ENCODE peak calls at places on chromosomes 11 and 22, in nine cellular contexts. L is transverse colon, J is stomach, C is suprapubic skin, O is ovary, S is sigmoid colon, Q is K562, B is A549, Z is SK-N-SH. R is an unnamed sample. For H3K4me1, the result is how much of the 10 kb centered on the place peaks cover.

GRCh38 chr22:34866501-34867171 is 199.3 kb upstream of the ISX start:
- DNase-seq in L (no peak), J (no peak), C (no peak), O (no peak), S (no peak), Q (no peak), B (no peak), Z (no peak), R (peak)

GRCh38 chr11:128472128-128473110 is 114.9 kb downstream of the ETS1 start:
- DNase-seq in L (no peak), J (no peak), C (no peak), O (peak), S (no peak), Q (no peak), B (no peak), Z (no peak), R (no peak)

GRCh38 chr11:114318361-114318760 is 22.2 kb downstream of the NNMT start:
- DNase-seq in L (no peak), J (no peak), C (no peak), O (no peak), S (no peak), Q (no peak), B (no peak), Z (no peak), R (no peak)

GRCh38 chr22:41021039-41021654 is 70.0 kb downstream of the RBX1 start:
- DNase-seq in L (peak), J (no peak), C (no peak), O (peak), S (peak), Q (no peak), B (no peak), Z (no peak), R (no peak)

GRCh38 chr22:49209452-49210195 is 618.0 kb downstream of the BRD1 start:
- DNase-seq in L (no peak), J (peak), C (peak), O (peak), S (peak), Q (no peak), B (peak), Z (peak), R (no peak)

GRCh38 chr11:16776716-16777115 is 38.3 kb downstream of the C11orf58 start:
- DNase-seq in L (no peak), J (peak), C (no peak), O (no peak), S (no peak), Q (no peak), B (no peak), Z (no peak), R (no peak)

GRCh38 chr11:42085736-42086135 is 626.3 kb upstream of the LRRC4C start:
- DNase-seq in L (no peak), J (no peak), C (no peak), O (no peak), S (no peak), Q (no peak), B (no peak), Z (no peak), R (no peak)

GRCh38 chr22:19271273-19271855 is 20.2 kb downstream of the CLTCL1 start:
- DNase-seq in L (no peak), J (no peak), C (no peak), O (no peak), S (no peak), Q (peak), B (no peak), Z (no peak), R (peak)

GRCh38 chr11:1844221-1845094 is 5.7 kb downstream of the TNNI2 start:
- DNase-seq in L (peak), J (no peak), C (no peak), O (peak), S (no peak), Q (peak), B (peak), Z (peak), R (no peak)

GRCh38 chr22:36397081-36397766 is 9.5 kb upstream of the MYH9 start:
- DNase-seq in L (no peak), J (no peak), C (no peak), O (no peak), S (no peak), Q (no peak), B (peak), Z (no peak), R (no peak)

GRCh38 chr11:11189501-11189900 is 163.5 kb downstream of the CSNK2A3 start:
- DNase-seq in L (no peak), J (no peak), C (no peak), O (no peak), S (no peak), Q (no peak), B (no peak), Z (no peak), R (no peak)

GRCh38 chr11:61947486-61948210 is 2.5 kb upstream of the BEST1 start:
- DNase-seq in L (peak), J (peak), C (peak), O (peak), S (peak), Q (peak), B (peak), Z (peak), R (peak)

GRCh38 chr11:111663820-111664219 is 61.6 kb downstream of the SIK2 start:
- DNase-seq in L (peak), J (peak), C (no peak), O (peak), S (no peak), Q (peak), B (no peak), Z (no peak), R (no peak)

GRCh38 chr11:1854132-1854948 is 1.5 kb downstream of the LSP1 start:
- DNase-seq in L (no peak), J (no peak), C (no peak), O (no peak), S (no peak), Q (no peak), B (no peak), Z (no peak), R (no peak)

GRCh38 chr11:128026596-128026995 is 560.8 kb downstream of the ETS1 start:
- DNase-seq in L (no peak), J (no peak), C (no peak), O (no peak), S (no peak), Q (no peak), B (peak), Z (no peak), R (no peak)

GRCh38 chr22:44347549-44347948 is 34.8 kb upstream of the SHISAL1 start:
- DNase-seq in L (no peak), J (no peak), C (no peak), O (no peak), S (no peak), Q (no peak), B (no peak), Z (no peak), R (no peak)

GRCh38 chr11:60866911-60867870 is at the start of gene ZP1:
- DNase-seq in L (no peak), J (peak), C (peak), O (no peak), S (peak), Q (no peak), B (no peak), Z (no peak), R (no peak)

GRCh38 chr11:115924744-115925567 is 420.7 kb upstream of the CADM1 start:
- DNase-seq in L (no peak), J (no peak), C (no peak), O (no peak), S (no peak), Q (no peak), B (no peak), Z (no peak), R (no peak)

GRCh38 chr22:40728731-40729189 is 49.5 kb downstream of the MCHR1 start:
- DNase-seq in L (peak), J (peak), C (no peak), O (no peak), S (no peak), Q (no peak), B (no peak), Z (no peak), R (no peak)

GRCh38 chr11:32309541-32310217 is 125.7 kb downstream of the WT1 start:
- DNase-seq in L (no peak), J (no peak), C (no peak), O (no peak), S (no peak), Q (no peak), B (no peak), Z (no peak), R (no peak)

GRCh38 chr22:37609240-37610152 is 862 bp downstream of the GGA1 start:
- DNase-seq in L (no peak), J (no peak), C (no peak), O (no peak), S (no peak), Q (peak), B (no peak), Z (peak), R (no peak)

GRCh38 chr11:125376117-125376516 is 119.9 kb downstream of the FEZ1 start:
- DNase-seq in L (no peak), J (peak), C (no peak), O (peak), S (peak), Q (no peak), B (no peak), Z (no peak), R (peak)

GRCh38 chr11:14336507-14337503 is 22.2 kb downstream of the RRAS2 start:
- DNase-seq in L (no peak), J (no peak), C (no peak), O (no peak), S (no peak), Q (peak), B (peak), Z (no peak), R (no peak)

GRCh38 chr22:46833228-46833627 is 70.8 kb downstream of the TBC1D22A start:
- DNase-seq in L (no peak), J (peak), C (no peak), O (no peak), S (no peak), Q (no peak), B (peak), Z (no peak), R (no peak)

GRCh38 chr11:17368551-17368950 is 17.0 kb downstream of the NCR3LG1 start:
- DNase-seq in L (no peak), J (no peak), C (no peak), O (no peak), S (no peak), Q (no peak), B (no peak), Z (no peak), R (no peak)

GRCh38 chr11:122634507-122634906 is 21.0 kb upstream of the UBASH3B start:
- DNase-seq in L (peak), J (peak), C (peak), O (no peak), S (peak), Q (no peak), B (no peak), Z (no peak), R (no peak)

GRCh38 chr11:34799848-34800247 is 116.3 kb downstream of the APIP start:
- DNase-seq in L (no peak), J (no peak), C (no peak), O (no peak), S (no peak), Q (no peak), B (no peak), Z (no peak), R (no peak)

GRCh38 chr11:134584706-134585445 is 172.8 kb upstream of the B3GAT1 start:
- DNase-seq in L (no peak), J (no peak), C (peak), O (no peak), S (no peak), Q (no peak), B (no peak), Z (no peak), R (peak)

GRCh38 chr11:3194016-3194816 is 24.4 kb downstream of the MRGPRG start:
- DNase-seq in L (no peak), J (peak), C (peak), O (no peak), S (peak), Q (no peak), B (no peak), Z (no peak), R (no peak)

GRCh38 chr11:6320411-6321207 is at the start of gene CAVIN3:
- DNase-seq in L (peak), J (peak), C (peak), O (peak), S (peak), Q (no peak), B (peak), Z (peak), R (peak)

GRCh38 chr22:40819741-40820140 is 595 bp upstream of the SLC25A17 start:
- DNase-seq in L (no peak), J (no peak), C (no peak), O (no peak), S (no peak), Q (no peak), B (no peak), Z (peak), R (no peak)

GRCh38 chr11:124482362-124483147 is 37.1 kb upstream of the OR8B8 start:
- DNase-seq in L (no peak), J (no peak), C (no peak), O (no peak), S (no peak), Q (peak), B (no peak), Z (no peak), R (no peak)

GRCh38 chr22:38165929-38166593 is 15.6 kb downstream of the PLA2G6 start:
- DNase-seq in L (no peak), J (no peak), C (no peak), O (no peak), S (peak), Q (no peak), B (no peak), Z (no peak), R (no peak)

DNA sequence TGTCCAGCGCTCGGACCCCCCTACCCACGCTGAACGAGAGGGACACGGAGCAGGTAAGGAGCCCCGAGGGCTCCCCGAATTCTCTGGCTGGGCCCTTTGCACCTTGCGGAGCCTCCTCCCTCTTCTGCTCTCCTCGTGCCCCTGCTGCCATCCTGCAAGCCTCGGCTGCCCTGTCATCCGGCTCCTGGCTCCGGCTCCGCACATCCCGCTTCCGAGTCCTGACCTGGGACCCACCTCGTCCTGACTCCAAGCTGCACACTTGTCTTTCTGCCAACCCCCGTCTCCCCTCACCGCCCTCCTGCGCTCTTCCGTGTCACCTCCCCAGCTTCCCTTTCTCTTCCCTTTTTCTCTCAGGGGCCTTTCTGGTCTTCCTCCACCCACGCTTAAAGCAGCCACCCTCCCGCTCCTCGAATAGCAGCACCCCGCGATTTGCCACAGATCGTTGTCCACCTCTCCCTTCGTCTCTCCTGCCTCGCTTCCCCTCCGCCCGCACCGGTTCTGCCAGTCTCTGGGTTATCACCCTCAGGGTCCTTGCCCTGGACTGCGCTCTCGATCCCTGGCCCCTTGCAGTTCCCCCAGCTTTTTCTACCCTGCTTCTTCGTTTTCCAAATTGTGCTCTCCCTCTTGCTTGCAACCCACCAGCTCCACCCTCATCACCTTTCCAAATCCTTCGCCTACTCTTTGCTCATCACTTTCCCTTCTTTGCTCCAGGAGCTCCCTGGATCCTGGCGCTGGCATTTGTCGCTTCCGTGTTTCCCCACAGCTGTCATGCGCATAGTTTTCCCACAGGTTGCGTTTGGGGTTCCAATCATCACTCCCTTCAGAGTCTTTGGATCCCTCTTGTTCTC is 822 bp downstream of the MARK2 start:
- DNase-seq in L (peak), J (peak), C (no peak), O (no peak), S (peak), Q (no peak), B (no peak), Z (no peak), R (no peak)
- H3K27ac ChIP-seq in L (peak), J (peak), C (peak), O (peak), S (peak), Q (peak), B (peak), Z (peak), R (peak)

GRCh38 chr11:77086521-77087472 is 15.8 kb upstream of the OMP start:
- DNase-seq in L (peak), J (peak), C (peak), O (peak), S (peak), Q (no peak), B (no peak), Z (no peak), R (no peak)

GRCh38 chr11:77089004-77089545 is 13.6 kb upstream of the OMP start:
- DNase-seq in L (peak), J (no peak), C (no peak), O (peak), S (peak), Q (no peak), B (no peak), Z (no peak), R (no peak)

GRCh38 chr11:77088236-77089003 is 14.2 kb upstream of the OMP start:
- DNase-seq in L (peak), J (peak), C (no peak), O (peak), S (peak), Q (no peak), B (no peak), Z (no peak), R (no peak)

GRCh38 chr11:77085652-77086051 is 17.0 kb upstream of the OMP start:
- DNase-seq in L (peak), J (peak), C (peak), O (peak), S (peak), Q (no peak), B (no peak), Z (no peak), R (no peak)

GRCh38 chr11:77087723-77088225 is 14.9 kb upstream of the OMP start:
- DNase-seq in L (peak), J (no peak), C (no peak), O (peak), S (no peak), Q (no peak), B (no peak), Z (no peak), R (no peak)
- H3K4me1 ChIP-seq in L (half or more), J (under half), C (under half), O (under half), S (under half), Q (under half), B (under half), Z (under half), R (under half)

GRCh38 chr22:20465759-20466077 is 28.1 kb upstream of the SCARF2 start:
- DNase-seq in L (no peak), J (no peak), C (no peak), O (no peak), S (no peak), Q (no peak), B (no peak), Z (no peak), R (no peak)

GRCh38 chr22:20463324-20464095 is 25.9 kb upstream of the SCARF2 start:
- DNase-seq in L (no peak), J (no peak), C (no peak), O (no peak), S (no peak), Q (no peak), B (no peak), Z (no peak), R (no peak)

GRCh38 chr22:20466659-20467379 is 28.8 kb downstream of the KLHL22 start:
- DNase-seq in L (no peak), J (no peak), C (no peak), O (no peak), S (no peak), Q (no peak), B (no peak), Z (no peak), R (no peak)

GRCh38 chr22:20464912-20465758 is 27.5 kb upstream of the SCARF2 start:
- DNase-seq in L (no peak), J (no peak), C (no peak), O (no peak), S (no peak), Q (no peak), B (no peak), Z (no peak), R (no peak)

DNA sequence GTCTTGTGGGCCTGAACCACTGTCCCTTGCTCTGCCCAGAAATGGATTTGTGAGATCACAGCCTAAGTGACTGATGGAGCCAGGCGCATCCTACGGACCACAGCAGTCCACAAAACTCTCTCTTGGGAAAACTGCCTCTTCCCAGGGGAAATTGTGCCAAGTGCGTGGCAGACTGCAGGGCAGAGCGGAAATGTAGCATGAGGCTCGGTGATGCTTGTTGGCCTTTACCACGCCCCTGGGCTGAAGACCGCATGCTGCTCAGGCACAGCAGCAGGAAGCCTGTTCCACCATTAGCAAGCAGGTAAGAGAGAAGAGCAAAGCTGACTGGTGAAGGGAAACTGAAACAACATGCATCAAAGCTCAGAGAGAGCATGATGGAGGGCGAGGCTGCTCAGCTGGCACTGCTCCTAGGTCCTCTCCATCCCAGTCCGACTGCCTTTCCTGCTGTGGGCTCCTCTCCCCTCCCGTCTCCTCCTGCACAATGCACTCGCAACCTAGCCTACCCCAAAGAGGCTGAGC is 26.5 kb upstream of the SCARF2 start:
- DNase-seq in L (no peak), J (no peak), C (no peak), O (no peak), S (no peak), Q (no peak), B (no peak), Z (no peak), R (no peak)
- TF ChIP-seq EP300 in L (no peak), J (no peak), C (no peak), O (no peak), S (no peak), Q (no peak), B (no peak), Z (no peak), R (no peak)

DNA sequence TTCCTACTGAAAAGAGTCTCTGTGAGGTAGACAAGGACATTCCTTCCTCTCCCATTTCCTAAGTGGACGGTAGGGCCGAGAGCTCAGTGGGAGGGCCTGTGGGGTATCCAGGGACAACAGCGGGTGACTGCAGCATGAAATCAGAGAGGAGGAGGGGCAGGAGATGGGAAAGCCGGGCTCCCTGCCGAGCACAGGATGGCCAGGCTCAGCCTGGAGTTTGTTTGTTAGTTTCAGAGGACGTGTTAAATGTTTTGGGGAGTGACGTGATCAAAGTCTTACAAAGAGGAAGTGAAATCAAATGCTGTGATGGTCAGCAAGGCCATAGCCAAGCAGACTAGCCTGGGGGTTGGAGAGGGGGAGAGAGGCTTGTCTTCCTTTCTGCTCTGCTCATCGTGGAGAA is 152.7 kb downstream of the ADAMTS15 start:
- DNase-seq in L (peak), J (peak), C (peak), O (peak), S (peak), Q (no peak), B (no peak), Z (no peak), R (peak)
- H3K27ac ChIP-seq in L (peak), J (peak), C (peak), O (no peak), S (peak), Q (no peak), B (no peak), Z (no peak), R (peak)